ENCODE peak calls at places on chromosomes 12 and 14, in six cellular contexts. One of them, this sample, is unnamed.

GRCh38 chr12:46320731-46321130 is 51.8 kb downstream of the SLC38A2 start:
- DNase-seq in activated CD8-positive, alpha-beta memory T cell treated with anti-CD3 and anti-CD28 coated beads for 1 hour: no peak
- DNase-seq in NCI-H1694: no peak
- DNase-seq in osteoblast: no peak
- DNase-seq in GM13977: no peak
- DNase-seq in stimulated activated CD4-positive, alpha-beta T cell treated with anti-CD3 and anti-CD28 coated beads, Interleukin-2, amount 100 ng/mL, for 24 hours: no peak
- DNase-seq in this sample: no peak

GRCh38 chr14:50813544-50813863 is 17.5 kb downstream of the NIN start:
- DNase-seq in osteoblast: no peak
- DNase-seq in activated CD8-positive, alpha-beta memory T cell treated with anti-CD3 and anti-CD28 coated beads for 1 hour: no peak
- DNase-seq in stimulated activated CD4-positive, alpha-beta T cell treated with anti-CD3 and anti-CD28 coated beads, Interleukin-2, amount 100 ng/mL, for 24 hours: no peak
- DNase-seq in GM13977: peak
- DNase-seq in NCI-H1694: no peak
- DNase-seq in this sample: no peak

GRCh38 chr14:69056389-69056788 is 77.3 kb upstream of the ACTN1 start:
- DNase-seq in activated CD8-positive, alpha-beta memory T cell treated with anti-CD3 and anti-CD28 coated beads for 1 hour: no peak
- DNase-seq in stimulated activated CD4-positive, alpha-beta T cell treated with anti-CD3 and anti-CD28 coated beads, Interleukin-2, amount 100 ng/mL, for 24 hours: no peak
- DNase-seq in NCI-H1694: peak
- DNase-seq in osteoblast: no peak
- DNase-seq in GM13977: no peak
- DNase-seq in this sample: no peak

GRCh38 chr14:21521526-21521925 is 4.6 kb downstream of the SALL2 start:
- DNase-seq in stimulated activated CD4-positive, alpha-beta T cell treated with anti-CD3 and anti-CD28 coated beads, Interleukin-2, amount 100 ng/mL, for 24 hours: no peak
- DNase-seq in GM13977: no peak
- DNase-seq in NCI-H1694: no peak
- DNase-seq in osteoblast: peak
- DNase-seq in activated CD8-positive, alpha-beta memory T cell treated with anti-CD3 and anti-CD28 coated beads for 1 hour: no peak
- DNase-seq in this sample: no peak

GRCh38 chr12:51482808-51483532 is 58.3 kb downstream of the SLC4A8 start:
- DNase-seq in stimulated activated CD4-positive, alpha-beta T cell treated with anti-CD3 and anti-CD28 coated beads, Interleukin-2, amount 100 ng/mL, for 24 hours: peak
- DNase-seq in GM13977: no peak
- DNase-seq in activated CD8-positive, alpha-beta memory T cell treated with anti-CD3 and anti-CD28 coated beads for 1 hour: no peak
- DNase-seq in NCI-H1694: no peak
- DNase-seq in osteoblast: no peak
- DNase-seq in this sample: no peak

GRCh38 chr14:90500665-90501370 is 104.0 kb downstream of the CALM1 start:
- DNase-seq in activated CD8-positive, alpha-beta memory T cell treated with anti-CD3 and anti-CD28 coated beads for 1 hour: no peak
- DNase-seq in stimulated activated CD4-positive, alpha-beta T cell treated with anti-CD3 and anti-CD28 coated beads, Interleukin-2, amount 100 ng/mL, for 24 hours: no peak
- DNase-seq in GM13977: no peak
- DNase-seq in NCI-H1694: no peak
- DNase-seq in osteoblast: peak
- DNase-seq in this sample: no peak

GRCh38 chr12:69099201-69099837 is 140.1 kb upstream of the CPSF6 start:
- DNase-seq in NCI-H1694: no peak
- DNase-seq in activated CD8-positive, alpha-beta memory T cell treated with anti-CD3 and anti-CD28 coated beads for 1 hour: no peak
- DNase-seq in stimulated activated CD4-positive, alpha-beta T cell treated with anti-CD3 and anti-CD28 coated beads, Interleukin-2, amount 100 ng/mL, for 24 hours: no peak
- DNase-seq in GM13977: no peak
- DNase-seq in osteoblast: no peak
- DNase-seq in this sample: no peak

GRCh38 chr12:103771466-103771865 is 69.6 kb downstream of the NT5DC3 start:
- DNase-seq in stimulated activated CD4-positive, alpha-beta T cell treated with anti-CD3 and anti-CD28 coated beads, Interleukin-2, amount 100 ng/mL, for 24 hours: no peak
- DNase-seq in osteoblast: no peak
- DNase-seq in NCI-H1694: peak
- DNase-seq in activated CD8-positive, alpha-beta memory T cell treated with anti-CD3 and anti-CD28 coated beads for 1 hour: no peak
- DNase-seq in GM13977: no peak
- DNase-seq in this sample: no peak

GRCh38 chr12:13241833-13242232 is 45.3 kb downstream of the EMP1 start:
- DNase-seq in stimulated activated CD4-positive, alpha-beta T cell treated with anti-CD3 and anti-CD28 coated beads, Interleukin-2, amount 100 ng/mL, for 24 hours: no peak
- DNase-seq in NCI-H1694: no peak
- DNase-seq in GM13977: no peak
- DNase-seq in osteoblast: peak
- DNase-seq in activated CD8-positive, alpha-beta memory T cell treated with anti-CD3 and anti-CD28 coated beads for 1 hour: no peak
- DNase-seq in this sample: no peak

GRCh38 chr14:74456684-74457083 is 30.7 kb upstream of the SYNDIG1L start:
- DNase-seq in NCI-H1694: no peak
- DNase-seq in osteoblast: no peak
- DNase-seq in activated CD8-positive, alpha-beta memory T cell treated with anti-CD3 and anti-CD28 coated beads for 1 hour: no peak
- DNase-seq in stimulated activated CD4-positive, alpha-beta T cell treated with anti-CD3 and anti-CD28 coated beads, Interleukin-2, amount 100 ng/mL, for 24 hours: no peak
- DNase-seq in GM13977: no peak
- DNase-seq in this sample: no peak

GRCh38 chr12:111330800-111331752 is 37.8 kb downstream of the PHETA1 start:
- DNase-seq in GM13977: no peak
- DNase-seq in activated CD8-positive, alpha-beta memory T cell treated with anti-CD3 and anti-CD28 coated beads for 1 hour: no peak
- DNase-seq in NCI-H1694: peak
- DNase-seq in stimulated activated CD4-positive, alpha-beta T cell treated with anti-CD3 and anti-CD28 coated beads, Interleukin-2, amount 100 ng/mL, for 24 hours: no peak
- DNase-seq in osteoblast: peak
- DNase-seq in this sample: no peak

GRCh38 chr12:123389560-123390351 is 5.8 kb downstream of the KMT5A start:
- DNase-seq in GM13977: peak
- DNase-seq in NCI-H1694: no peak
- DNase-seq in stimulated activated CD4-positive, alpha-beta T cell treated with anti-CD3 and anti-CD28 coated beads, Interleukin-2, amount 100 ng/mL, for 24 hours: peak
- DNase-seq in activated CD8-positive, alpha-beta memory T cell treated with anti-CD3 and anti-CD28 coated beads for 1 hour: no peak
- DNase-seq in osteoblast: peak
- DNase-seq in this sample: peak

GRCh38 chr12:50052964-50053363 is 4.4 kb upstream of the ASIC1 start:
- DNase-seq in osteoblast: peak
- DNase-seq in NCI-H1694: peak
- DNase-seq in stimulated activated CD4-positive, alpha-beta T cell treated with anti-CD3 and anti-CD28 coated beads, Interleukin-2, amount 100 ng/mL, for 24 hours: no peak
- DNase-seq in GM13977: no peak
- DNase-seq in activated CD8-positive, alpha-beta memory T cell treated with anti-CD3 and anti-CD28 coated beads for 1 hour: no peak
- DNase-seq in this sample: no peak

GRCh38 chr12:108254030-108254429 is 85.1 kb downstream of the CMKLR1 start:
- DNase-seq in NCI-H1694: no peak
- DNase-seq in stimulated activated CD4-positive, alpha-beta T cell treated with anti-CD3 and anti-CD28 coated beads, Interleukin-2, amount 100 ng/mL, for 24 hours: no peak
- DNase-seq in GM13977: no peak
- DNase-seq in activated CD8-positive, alpha-beta memory T cell treated with anti-CD3 and anti-CD28 coated beads for 1 hour: no peak
- DNase-seq in osteoblast: no peak
- DNase-seq in this sample: no peak

GRCh38 chr12:87086118-87086891 is 830.1 kb upstream of the MGAT4C start:
- DNase-seq in stimulated activated CD4-positive, alpha-beta T cell treated with anti-CD3 and anti-CD28 coated beads, Interleukin-2, amount 100 ng/mL, for 24 hours: no peak
- DNase-seq in activated CD8-positive, alpha-beta memory T cell treated with anti-CD3 and anti-CD28 coated beads for 1 hour: no peak
- DNase-seq in GM13977: no peak
- DNase-seq in osteoblast: no peak
- DNase-seq in NCI-H1694: no peak
- DNase-seq in this sample: no peak

GRCh38 chr14:35879654-35880249 is 53.6 kb downstream of the BRMS1L start:
- DNase-seq in stimulated activated CD4-positive, alpha-beta T cell treated with anti-CD3 and anti-CD28 coated beads, Interleukin-2, amount 100 ng/mL, for 24 hours: no peak
- DNase-seq in NCI-H1694: peak
- DNase-seq in osteoblast: no peak
- DNase-seq in GM13977: peak
- DNase-seq in activated CD8-positive, alpha-beta memory T cell treated with anti-CD3 and anti-CD28 coated beads for 1 hour: no peak
- DNase-seq in this sample: no peak

GRCh38 chr12:12734561-12735071 is 17.4 kb downstream of the CDKN1B start:
- DNase-seq in osteoblast: no peak
- DNase-seq in NCI-H1694: no peak
- DNase-seq in GM13977: no peak
- DNase-seq in activated CD8-positive, alpha-beta memory T cell treated with anti-CD3 and anti-CD28 coated beads for 1 hour: no peak
- DNase-seq in stimulated activated CD4-positive, alpha-beta T cell treated with anti-CD3 and anti-CD28 coated beads, Interleukin-2, amount 100 ng/mL, for 24 hours: no peak
- DNase-seq in this sample: no peak

GRCh38 chr14:32450919-32451675 is 122.0 kb downstream of the AKAP6 start:
- DNase-seq in stimulated activated CD4-positive, alpha-beta T cell treated with anti-CD3 and anti-CD28 coated beads, Interleukin-2, amount 100 ng/mL, for 24 hours: no peak
- DNase-seq in GM13977: no peak
- DNase-seq in activated CD8-positive, alpha-beta memory T cell treated with anti-CD3 and anti-CD28 coated beads for 1 hour: no peak
- DNase-seq in osteoblast: no peak
- DNase-seq in NCI-H1694: no peak
- DNase-seq in this sample: no peak

GRCh38 chr14:91019673-91020072 is 40.8 kb downstream of the RPS6KA5 start:
- DNase-seq in osteoblast: no peak
- DNase-seq in NCI-H1694: no peak
- DNase-seq in activated CD8-positive, alpha-beta memory T cell treated with anti-CD3 and anti-CD28 coated beads for 1 hour: no peak
- DNase-seq in GM13977: no peak
- DNase-seq in stimulated activated CD4-positive, alpha-beta T cell treated with anti-CD3 and anti-CD28 coated beads, Interleukin-2, amount 100 ng/mL, for 24 hours: no peak
- DNase-seq in this sample: no peak

GRCh38 chr12:33427071-33427470 is 12.5 kb downstream of the SYT10 start:
- DNase-seq in NCI-H1694: no peak
- DNase-seq in activated CD8-positive, alpha-beta memory T cell treated with anti-CD3 and anti-CD28 coated beads for 1 hour: no peak
- DNase-seq in osteoblast: no peak
- DNase-seq in GM13977: no peak
- DNase-seq in stimulated activated CD4-positive, alpha-beta T cell treated with anti-CD3 and anti-CD28 coated beads, Interleukin-2, amount 100 ng/mL, for 24 hours: no peak
- DNase-seq in this sample: no peak

GRCh38 chr12:75979181-75979580 is 52.4 kb downstream of the PHLDA1 start:
- DNase-seq in stimulated activated CD4-positive, alpha-beta T cell treated with anti-CD3 and anti-CD28 coated beads, Interleukin-2, amount 100 ng/mL, for 24 hours: peak
- DNase-seq in NCI-H1694: no peak
- DNase-seq in GM13977: no peak
- DNase-seq in activated CD8-positive, alpha-beta memory T cell treated with anti-CD3 and anti-CD28 coated beads for 1 hour: no peak
- DNase-seq in osteoblast: no peak
- DNase-seq in this sample: peak